ENCODE peak calls at places on chromosomes 2 and 18, in four cellular contexts. F is hepatocyte, B is HCT116, I is PC-3. Q is an unnamed sample.

GRCh38 chr18:79496978-79497637 is 101.4 kb downstream of the NFATC1 start:
- DNase-seq in B (no peak), F (peak; percentile 77), I (no peak), Q (no peak)

GRCh38 chr2:120594856-120595685 is 140.6 kb upstream of the GLI2 start:
- DNase-seq in B (peak; percentile 33), F (peak; percentile 66), I (peak; percentile 51), Q (peak; percentile 58)

GRCh38 chr2:168849610-168850009 is 40.6 kb downstream of the SPC25 start:
- DNase-seq in B (no peak), I (no peak), F (peak; percentile 61), Q (peak; percentile 63)

GRCh38 chr2:217743980-217744761 is 258.6 kb downstream of the TNS1 start:
- DNase-seq in F (no peak), B (no peak), I (no peak), Q (no peak)

GRCh38 chr2:223901311-223901710 is 43.8 kb downstream of the WDFY1 start:
- DNase-seq in F (no peak), I (no peak), B (no peak), Q (no peak)

GRCh38 chr2:120763516-120763915 is 27.8 kb downstream of the GLI2 start:
- DNase-seq in I (no peak), F (no peak), B (no peak), Q (no peak)

GRCh38 chr2:159035790-159036411 is 67.5 kb downstream of the TANC1 start:
- DNase-seq in F (peak; percentile 83), I (peak; percentile 93), B (peak; percentile 62), Q (peak; percentile 92)

GRCh38 chr2:31078579-31079105 is 59.6 kb downstream of the GALNT14 start:
- DNase-seq in B (no peak), I (no peak), F (no peak), Q (no peak)

GRCh38 chr2:43160778-43161177 is 65.6 kb downstream of the ZFP36L2 start:
- DNase-seq in F (peak; percentile 56), I (no peak), B (no peak), Q (no peak)

GRCh38 chr2:73088211-73088610 is 16.7 kb upstream of the SFXN5 start:
- DNase-seq in I (no peak), B (no peak), F (no peak), Q (no peak)

GRCh38 chr2:210227689-210228088 is 2.4 kb upstream of the ACADL start:
- DNase-seq in B (no peak), F (no peak), I (no peak), Q (no peak)

GRCh38 chr2:15800489-15801329 is 139.6 kb upstream of the MYCN start:
- DNase-seq in I (no peak), B (no peak), F (peak; percentile 54), Q (peak; percentile 64)

GRCh38 chr2:172086349-172087190 is 1.3 kb downstream of the DLX1 start:
- DNase-seq in B (no peak), I (peak; percentile 57), F (peak; percentile 54), Q (peak; percentile 85)

GRCh38 chr2:38797276-38797675 is 19.3 kb downstream of the GEMIN6 start:
- DNase-seq in I (no peak), B (no peak), F (no peak), Q (no peak)

GRCh38 chr2:42978175-42978886 is 185.9 kb upstream of the HAAO start:
- DNase-seq in I (no peak), B (no peak), F (peak; percentile 60), Q (no peak)

GRCh38 chr18:3111523-3112240 is 98.7 kb upstream of the LPIN2 start:
- DNase-seq in I (no peak), B (no peak), F (no peak), Q (no peak)

GRCh38 chr18:74596959-74597661 is 560 bp upstream of the ZNF407 start:
- DNase-seq in F (peak; percentile 84), I (no peak), B (no peak), Q (peak; percentile 77)

GRCh38 chr18:42183746-42184145 is 228.7 kb downstream of the PIK3C3 start:
- DNase-seq in I (peak; percentile 73), B (no peak), F (peak; percentile 21), Q (no peak)

GRCh38 chr2:228938629-228939028 is 332.5 kb downstream of the PID1 start:
- DNase-seq in B (no peak), I (peak; percentile 9), F (no peak), Q (no peak)

GRCh38 chr2:205738341-205738968 is 56.2 kb downstream of the NRP2 start:
- DNase-seq in B (no peak), I (no peak), F (no peak), Q (no peak)

GRCh38 chr2:149365826-149366583 is 35.6 kb downstream of the LYPD6 start:
- DNase-seq in B (peak; percentile 28), F (peak; percentile 13), I (peak; percentile 60), Q (no peak)

GRCh38 chr2:109098251-109098920 is 30.6 kb upstream of the SH3RF3 start:
- DNase-seq in B (no peak), F (no peak), I (peak; percentile 61), Q (no peak)

GRCh38 chr18:53843113-53843512 is 381.4 kb downstream of the MBD2 start:
- DNase-seq in B (no peak), I (peak; percentile 58), F (no peak), Q (no peak)

GRCh38 chr2:135798762-135799161 is 38.2 kb downstream of the LCT start:
- DNase-seq in I (peak; percentile 34), B (no peak), F (no peak), Q (peak; percentile 35)

GRCh38 chr2:111226797-111227700 is 106.3 kb downstream of the BCL2L11 start:
- DNase-seq in B (no peak), F (no peak), I (peak; percentile 3), Q (no peak)

GRCh38 chr2:26737221-26737620 is 26.9 kb upstream of the SLC35F6 start:
- DNase-seq in I (no peak), F (no peak), B (no peak), Q (no peak)

GRCh38 chr2:26733343-26733742 is 30.7 kb upstream of the SLC35F6 start:
- DNase-seq in B (no peak), F (no peak), I (no peak), Q (no peak)

GRCh38 chr2:26735096-26735495 is 29.0 kb upstream of the SLC35F6 start:
- DNase-seq in I (peak; percentile 55), F (peak; percentile 51), B (no peak), Q (no peak)

GRCh38 chr2:26738481-26738880 is 25.6 kb upstream of the SLC35F6 start:
- DNase-seq in F (no peak), B (no peak), I (no peak), Q (no peak)

GRCh38 chr2:26735883-26736588 is 28.0 kb upstream of the SLC35F6 start:
- DNase-seq in I (no peak), F (no peak), B (no peak), Q (no peak)
- TF ChIP-seq EZH2 in I (no peak), F (no peak), B (no peak), Q (no peak)

DNA sequence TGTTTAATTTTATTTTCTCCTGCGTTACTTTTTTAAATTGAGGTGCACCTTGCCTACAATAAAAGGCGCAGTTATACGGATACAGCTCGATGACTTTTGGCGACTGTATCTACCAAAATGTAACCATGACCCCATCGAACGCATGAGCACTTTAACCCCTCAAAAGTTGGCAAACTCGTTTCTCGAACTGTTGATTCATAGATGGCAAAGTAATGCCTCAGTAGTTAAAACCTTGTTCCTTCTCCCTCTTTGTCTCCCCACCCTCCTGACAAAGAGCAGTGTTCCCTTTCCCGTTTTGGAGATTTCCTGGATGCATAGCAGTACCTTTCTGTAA is 577 bp downstream of the MOGAT1 start:
- DNase-seq in F (no peak), B (no peak), I (no peak), Q (peak; percentile 16)
- TF ChIP-seq EZH2 in F (no peak), B (no peak), I (no peak), Q (no peak)

GRCh38 chr2:207214446-207214845 is 48.7 kb upstream of the KLF7 start:
- DNase-seq in I (no peak), B (no peak), F (no peak), Q (no peak)
- TF ChIP-seq EZH2 in I (no peak), B (no peak), F (no peak), Q (no peak)

GRCh38 chr2:233486357-233486756 is 80.2 kb downstream of the USP40 start:
- DNase-seq in B (no peak), F (no peak), I (no peak), Q (no peak)

GRCh38 chr2:233482616-233483015 is 84.0 kb downstream of the USP40 start:
- DNase-seq in F (no peak), I (no peak), B (no peak), Q (no peak)

GRCh38 chr2:233486778-233487552 is 79.6 kb downstream of the USP40 start:
- DNase-seq in F (no peak), I (peak; percentile 94), B (no peak), Q (no peak)

GRCh38 chr2:233487748-233488345 is 78.7 kb downstream of the USP40 start:
- DNase-seq in F (no peak), B (no peak), I (no peak), Q (no peak)

GRCh38 chr2:233485726-233486125 is 80.9 kb downstream of the USP40 start:
- DNase-seq in I (no peak), B (no peak), F (no peak), Q (no peak)
- TF ChIP-seq EZH2 in I (no peak), B (no peak), F (no peak), Q (no peak)

DNA sequence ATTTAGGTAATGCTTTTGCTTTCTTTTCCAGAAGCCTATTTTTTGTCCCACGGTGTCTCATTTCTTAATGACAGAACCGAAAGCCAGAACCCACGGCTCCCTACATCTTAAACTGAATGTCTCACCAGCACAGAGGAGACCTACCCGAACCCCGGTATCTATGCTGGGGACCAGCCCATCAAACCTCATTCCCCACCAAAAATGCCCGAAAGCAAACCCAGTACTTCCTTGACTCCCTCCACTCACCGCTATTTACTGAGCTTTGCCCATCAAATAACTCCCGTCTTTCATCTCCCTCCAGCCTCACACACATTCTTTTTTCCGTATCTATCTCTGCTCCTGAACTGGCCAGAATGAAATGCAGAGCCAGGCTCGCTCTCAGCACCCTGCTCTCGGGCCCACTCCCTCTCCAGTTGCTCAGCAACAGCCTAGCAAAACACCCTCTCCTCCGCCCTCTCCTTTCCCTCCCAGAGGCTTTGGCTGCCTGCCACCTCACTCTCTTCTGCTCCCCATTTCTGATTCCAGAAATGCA is 4.1 kb downstream of the IGFBP5 start:
- DNase-seq in F (peak; percentile 88), B (no peak), I (peak; percentile 47), Q (peak; percentile 81)
- TF ChIP-seq EZH2 in F (no peak), B (no peak), I (no peak), Q (no peak)

GRCh38 chr2:176637497-176638166 is 368.4 kb downstream of the MTX2 start:
- DNase-seq in B (no peak), F (peak; percentile 41), I (peak; percentile 68), Q (peak; percentile 74)
- TF ChIP-seq EZH2 in B (no peak), F (peak; percentile 91), I (no peak), Q (peak; percentile 37)